ENCODE peak calls at places on chromosome 1, in ten cellular contexts. One of them, this sample, is unnamed.

GRCh38 chr1:210239295-210240155 is 6.9 kb downstream of the SERTAD4 start:
- DNase-seq in HL-60: no peak
- DNase-seq in GM23338: peak
- DNase-seq in stomach: no peak
- DNase-seq in HCT116: peak
- DNase-seq in SK-N-SH: peak
- DNase-seq in H1: no peak
- DNase-seq in K562: no peak
- DNase-seq in GM12878: no peak
- DNase-seq in esophagus muscularis mucosa: peak
- DNase-seq in this sample: peak

GRCh38 chr1:192749349-192749748 is 59.5 kb upstream of the RGS2 start:
- DNase-seq in HL-60: no peak
- DNase-seq in GM23338: no peak
- DNase-seq in stomach: no peak
- DNase-seq in HCT116: no peak
- DNase-seq in SK-N-SH: no peak
- DNase-seq in H1: no peak
- DNase-seq in K562: no peak
- DNase-seq in GM12878: no peak
- DNase-seq in esophagus muscularis mucosa: no peak
- DNase-seq in this sample: no peak

GRCh38 chr1:151828931-151829330 is 2.7 kb downstream of the RORC start:
- DNase-seq in HL-60: peak
- DNase-seq in GM23338: peak
- DNase-seq in stomach: peak
- DNase-seq in HCT116: no peak
- DNase-seq in SK-N-SH: peak
- DNase-seq in H1: no peak
- DNase-seq in K562: peak
- DNase-seq in GM12878: no peak
- DNase-seq in esophagus muscularis mucosa: no peak
- DNase-seq in this sample: no peak

GRCh38 chr1:37303884-37304574 is 170.4 kb upstream of the ZC3H12A start:
- DNase-seq in HL-60: no peak
- DNase-seq in GM23338: no peak
- DNase-seq in stomach: no peak
- DNase-seq in HCT116: no peak
- DNase-seq in SK-N-SH: no peak
- DNase-seq in H1: no peak
- DNase-seq in K562: no peak
- DNase-seq in GM12878: no peak
- DNase-seq in esophagus muscularis mucosa: no peak
- DNase-seq in this sample: no peak

GRCh38 chr1:155920717-155921116 is 9.6 kb upstream of the RIT1 start:
- DNase-seq in HL-60: no peak
- DNase-seq in GM23338: no peak
- DNase-seq in stomach: no peak
- DNase-seq in HCT116: no peak
- DNase-seq in SK-N-SH: no peak
- DNase-seq in H1: no peak
- DNase-seq in K562: no peak
- DNase-seq in GM12878: no peak
- DNase-seq in esophagus muscularis mucosa: no peak
- DNase-seq in this sample: no peak

GRCh38 chr1:67685558-67686271 is 714 bp downstream of the GADD45A start:
- DNase-seq in HL-60: peak
- DNase-seq in GM23338: peak
- DNase-seq in stomach: peak
- DNase-seq in HCT116: no peak
- DNase-seq in SK-N-SH: peak
- DNase-seq in H1: no peak
- DNase-seq in K562: peak
- DNase-seq in GM12878: no peak
- DNase-seq in esophagus muscularis mucosa: no peak
- DNase-seq in this sample: peak

GRCh38 chr1:18646091-18646775 is 15.6 kb downstream of the PAX7 start:
- DNase-seq in HL-60: no peak
- DNase-seq in GM23338: no peak
- DNase-seq in stomach: no peak
- DNase-seq in HCT116: no peak
- DNase-seq in SK-N-SH: peak
- DNase-seq in H1: no peak
- DNase-seq in K562: no peak
- DNase-seq in GM12878: no peak
- DNase-seq in esophagus muscularis mucosa: no peak
- DNase-seq in this sample: no peak

GRCh38 chr1:216600730-216601426 is 122.4 kb downstream of the ESRRG start:
- DNase-seq in HL-60: no peak
- DNase-seq in GM23338: peak
- DNase-seq in stomach: peak
- DNase-seq in HCT116: no peak
- DNase-seq in SK-N-SH: peak
- DNase-seq in H1: peak
- DNase-seq in K562: no peak
- DNase-seq in GM12878: no peak
- DNase-seq in esophagus muscularis mucosa: peak
- DNase-seq in this sample: peak

GRCh38 chr1:44632511-44633072 is 41.7 kb downstream of the TMEM53 start:
- DNase-seq in HL-60: peak
- DNase-seq in GM23338: peak
- DNase-seq in stomach: no peak
- DNase-seq in HCT116: no peak
- DNase-seq in SK-N-SH: peak
- DNase-seq in H1: no peak
- DNase-seq in K562: peak
- DNase-seq in GM12878: no peak
- DNase-seq in esophagus muscularis mucosa: no peak
- DNase-seq in this sample: no peak

GRCh38 chr1:33618636-33619035 is 146.2 kb downstream of the ZSCAN20 start:
- DNase-seq in HL-60: no peak
- DNase-seq in GM23338: no peak
- DNase-seq in stomach: no peak
- DNase-seq in HCT116: no peak
- DNase-seq in SK-N-SH: no peak
- DNase-seq in H1: no peak
- DNase-seq in K562: no peak
- DNase-seq in GM12878: no peak
- DNase-seq in esophagus muscularis mucosa: no peak
- DNase-seq in this sample: no peak

GRCh38 chr1:13809461-13810159 is 109.6 kb downstream of the PRDM2 start:
- DNase-seq in HL-60: no peak
- DNase-seq in GM23338: no peak
- DNase-seq in stomach: no peak
- DNase-seq in HCT116: no peak
- DNase-seq in SK-N-SH: no peak
- DNase-seq in H1: no peak
- DNase-seq in K562: peak
- DNase-seq in GM12878: no peak
- DNase-seq in esophagus muscularis mucosa: no peak
- DNase-seq in this sample: no peak

GRCh38 chr1:229855999-229856650 is 210.9 kb upstream of the GALNT2 start:
- DNase-seq in HL-60: peak
- DNase-seq in GM23338: peak
- DNase-seq in stomach: no peak
- DNase-seq in HCT116: no peak
- DNase-seq in SK-N-SH: peak
- DNase-seq in H1: no peak
- DNase-seq in K562: no peak
- DNase-seq in GM12878: peak
- DNase-seq in esophagus muscularis mucosa: no peak
- DNase-seq in this sample: no peak

GRCh38 chr1:230112131-230112701 is 45.2 kb downstream of the GALNT2 start:
- DNase-seq in HL-60: peak
- DNase-seq in GM23338: peak
- DNase-seq in stomach: no peak
- DNase-seq in HCT116: no peak
- DNase-seq in SK-N-SH: peak
- DNase-seq in H1: no peak
- DNase-seq in K562: peak
- DNase-seq in GM12878: no peak
- DNase-seq in esophagus muscularis mucosa: no peak
- DNase-seq in this sample: no peak

GRCh38 chr1:79716481-79716880 is 710.0 kb upstream of the ADGRL4 start:
- DNase-seq in HL-60: no peak
- DNase-seq in GM23338: peak
- DNase-seq in stomach: no peak
- DNase-seq in HCT116: peak
- DNase-seq in SK-N-SH: no peak
- DNase-seq in H1: no peak
- DNase-seq in K562: no peak
- DNase-seq in GM12878: no peak
- DNase-seq in esophagus muscularis mucosa: no peak
- DNase-seq in this sample: no peak

GRCh38 chr1:38803647-38804046 is 55.9 kb downstream of the RRAGC start:
- DNase-seq in HL-60: no peak
- DNase-seq in GM23338: no peak
- DNase-seq in stomach: no peak
- DNase-seq in HCT116: no peak
- DNase-seq in SK-N-SH: no peak
- DNase-seq in H1: no peak
- DNase-seq in K562: no peak
- DNase-seq in GM12878: no peak
- DNase-seq in esophagus muscularis mucosa: no peak
- DNase-seq in this sample: no peak

GRCh38 chr1:204190212-204191211 is 5.8 kb downstream of the KISS1 start:
- DNase-seq in HL-60: peak
- DNase-seq in GM23338: peak
- DNase-seq in stomach: no peak
- DNase-seq in HCT116: no peak
- DNase-seq in SK-N-SH: no peak
- DNase-seq in H1: no peak
- DNase-seq in K562: peak
- DNase-seq in GM12878: no peak
- DNase-seq in esophagus muscularis mucosa: no peak
- DNase-seq in this sample: no peak

GRCh38 chr1:159705251-159705910 is 9.0 kb downstream of the CRP start:
- DNase-seq in HL-60: no peak
- DNase-seq in GM23338: no peak
- DNase-seq in stomach: no peak
- DNase-seq in HCT116: no peak
- DNase-seq in SK-N-SH: no peak
- DNase-seq in H1: no peak
- DNase-seq in K562: no peak
- DNase-seq in GM12878: no peak
- DNase-seq in esophagus muscularis mucosa: no peak
- DNase-seq in this sample: no peak
- TF ChIP-seq POLR2AphosphoS5 in HL-60: no peak
- TF ChIP-seq POLR2AphosphoS5 in GM23338: no peak
- TF ChIP-seq POLR2AphosphoS5 in stomach: no peak
- TF ChIP-seq POLR2AphosphoS5 in HCT116: no peak
- TF ChIP-seq POLR2AphosphoS5 in SK-N-SH: no peak
- TF ChIP-seq POLR2AphosphoS5 in H1: no peak
- TF ChIP-seq POLR2AphosphoS5 in K562: no peak
- TF ChIP-seq POLR2AphosphoS5 in GM12878: no peak
- TF ChIP-seq POLR2AphosphoS5 in esophagus muscularis mucosa: no peak
- TF ChIP-seq POLR2AphosphoS5 in this sample: no peak

DNA sequence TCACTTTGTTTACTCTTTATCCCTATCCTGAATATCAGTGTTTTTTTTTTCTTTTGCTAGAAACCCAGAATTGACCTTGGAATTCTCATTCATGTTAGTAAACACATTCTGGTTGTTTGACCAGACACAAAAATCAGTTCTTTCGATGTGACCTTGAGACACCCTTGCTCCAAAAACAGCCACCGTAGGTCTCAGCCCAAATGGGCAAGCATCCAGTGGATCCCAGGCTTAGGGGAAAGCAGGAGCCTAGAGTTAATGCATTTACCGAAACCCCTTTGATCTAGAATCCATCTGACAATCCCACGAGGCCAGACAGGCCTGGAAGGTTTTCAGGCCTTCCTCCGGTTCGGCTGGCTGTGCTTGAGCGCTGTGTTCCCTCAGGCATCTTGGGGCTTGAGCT is 47.6 kb downstream of the IRF2BP2 start:
- DNase-seq in HL-60: no peak
- DNase-seq in GM23338: no peak
- DNase-seq in stomach: no peak
- DNase-seq in HCT116: no peak
- DNase-seq in SK-N-SH: peak
- DNase-seq in H1: no peak
- DNase-seq in K562: no peak
- DNase-seq in GM12878: no peak
- DNase-seq in esophagus muscularis mucosa: no peak
- DNase-seq in this sample: no peak
- H3K27ac ChIP-seq in HL-60: no peak
- H3K27ac ChIP-seq in GM23338: no peak
- H3K27ac ChIP-seq in stomach: no peak
- H3K27ac ChIP-seq in HCT116: no peak
- H3K27ac ChIP-seq in SK-N-SH: peak
- H3K27ac ChIP-seq in H1: no peak
- H3K27ac ChIP-seq in K562: no peak
- H3K27ac ChIP-seq in GM12878: no peak
- H3K27ac ChIP-seq in esophagus muscularis mucosa: peak
- H3K27ac ChIP-seq in this sample: no peak

DNA sequence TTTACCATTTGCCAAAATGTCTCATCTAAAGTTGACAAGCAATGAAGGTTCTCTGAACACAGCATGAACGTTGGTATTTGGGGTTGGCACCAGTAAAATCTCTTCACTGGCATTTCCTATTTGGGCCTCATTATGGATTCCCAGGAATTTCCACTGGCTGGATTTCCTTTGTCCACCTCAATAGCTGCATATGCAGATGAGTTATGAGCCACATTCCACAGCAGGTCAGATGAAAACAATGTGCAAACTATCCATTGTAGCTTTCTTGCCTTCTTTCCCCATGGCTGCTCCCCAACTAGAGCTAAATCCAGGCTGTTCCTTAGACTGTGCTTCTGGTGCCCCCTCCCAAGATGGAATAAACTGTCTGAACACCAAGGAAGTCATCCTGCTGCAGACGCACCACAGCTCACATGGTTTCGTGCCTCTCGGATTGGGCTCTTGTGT is 168.1 kb upstream of the FGGY start:
- DNase-seq in HL-60: no peak
- DNase-seq in GM23338: peak
- DNase-seq in stomach: no peak
- DNase-seq in HCT116: no peak
- DNase-seq in SK-N-SH: no peak
- DNase-seq in H1: no peak
- DNase-seq in K562: no peak
- DNase-seq in GM12878: no peak
- DNase-seq in esophagus muscularis mucosa: peak
- DNase-seq in this sample: no peak
- TF ChIP-seq POLR2AphosphoS5 in HL-60: no peak
- TF ChIP-seq POLR2AphosphoS5 in GM23338: no peak
- TF ChIP-seq POLR2AphosphoS5 in stomach: no peak
- TF ChIP-seq POLR2AphosphoS5 in HCT116: no peak
- TF ChIP-seq POLR2AphosphoS5 in SK-N-SH: no peak
- TF ChIP-seq POLR2AphosphoS5 in H1: no peak
- TF ChIP-seq POLR2AphosphoS5 in K562: no peak
- TF ChIP-seq POLR2AphosphoS5 in GM12878: no peak
- TF ChIP-seq POLR2AphosphoS5 in esophagus muscularis mucosa: no peak
- TF ChIP-seq POLR2AphosphoS5 in this sample: no peak

DNA sequence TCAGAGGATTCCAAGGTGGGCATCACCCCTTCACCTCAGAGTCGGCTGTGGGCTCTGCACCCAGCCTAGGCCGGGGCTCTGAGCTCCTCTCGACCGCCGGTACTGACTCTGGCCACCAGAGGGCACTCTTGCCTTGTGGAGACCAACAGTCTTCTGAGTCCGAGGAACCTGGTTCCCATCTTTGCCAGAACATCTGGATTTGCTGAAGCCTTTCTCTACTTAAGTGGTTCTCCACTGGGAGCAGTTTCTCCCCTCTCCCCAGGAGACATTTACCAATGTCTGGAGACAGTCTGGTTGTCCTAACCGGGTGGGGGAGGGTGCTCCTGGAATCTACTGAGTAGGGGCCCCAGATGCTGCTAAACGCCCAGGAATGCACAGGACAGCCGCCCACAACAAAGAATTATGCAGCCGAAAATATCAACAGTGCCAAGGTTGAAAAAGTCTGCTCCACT is 9.4 kb downstream of the ETV3L start:
- DNase-seq in HL-60: peak
- DNase-seq in GM23338: peak
- DNase-seq in stomach: peak
- DNase-seq in HCT116: peak
- DNase-seq in SK-N-SH: peak
- DNase-seq in H1: peak
- DNase-seq in K562: peak
- DNase-seq in GM12878: no peak
- DNase-seq in esophagus muscularis mucosa: no peak
- DNase-seq in this sample: peak
- H3K27ac ChIP-seq in HL-60: no peak
- H3K27ac ChIP-seq in GM23338: no peak
- H3K27ac ChIP-seq in stomach: no peak
- H3K27ac ChIP-seq in HCT116: no peak
- H3K27ac ChIP-seq in SK-N-SH: no peak
- H3K27ac ChIP-seq in H1: no peak
- H3K27ac ChIP-seq in K562: no peak
- H3K27ac ChIP-seq in GM12878: no peak
- H3K27ac ChIP-seq in esophagus muscularis mucosa: no peak
- H3K27ac ChIP-seq in this sample: no peak